ENCODE peak calls at places on chromosome 22, in six cellular contexts. E, I, T, B, D and J are unnamed samples.

GRCh38 chr22:24833881-24834495 is 28.0 kb downstream of the SGSM1 start:
- DNase-seq in B (no peak), E (no peak), T (no peak), D (no peak), I (no peak), J (no peak)

GRCh38 chr22:45542001-45542520 is 39.4 kb downstream of the FBLN1 start:
- DNase-seq in D (no peak), I (no peak), E (no peak), T (no peak), B (no peak), J (no peak)

GRCh38 chr22:37196539-37197450 is 8.7 kb upstream of the C1QTNF6 start:
- DNase-seq in I (peak; percentile 91), T (peak; percentile 79), D (no peak), B (no peak), E (no peak), J (no peak)

GRCh38 chr22:32686354-32686753 is 115.2 kb upstream of the TIMP3 start:
- DNase-seq in I (no peak), B (no peak), D (no peak), E (no peak), T (no peak), J (no peak)

GRCh38 chr22:38353701-38354100 is 36.5 kb upstream of the CSNK1E start:
- DNase-seq in B (no peak), E (no peak), T (no peak), I (no peak), D (peak; percentile 40), J (peak; percentile 78)

GRCh38 chr22:42131562-42131961 is 952 bp upstream of the CYP2D6 start:
- DNase-seq in B (no peak), I (peak; percentile 47), D (peak; percentile 28), T (no peak), E (no peak), J (no peak)

GRCh38 chr22:45818130-45819085 is 146.8 kb downstream of the ATXN10 start:
- DNase-seq in T (peak; percentile 64), B (no peak), E (no peak), D (peak; percentile 35), I (peak; percentile 64), J (peak; percentile 79)

GRCh38 chr22:31872209-31872608 is 72.1 kb upstream of the YWHAH start:
- DNase-seq in D (peak; percentile 69), T (no peak), E (no peak), I (no peak), B (no peak), J (no peak)

GRCh38 chr22:25346859-25347751 is 127.7 kb downstream of the CRYBB2 start:
- DNase-seq in T (no peak), B (no peak), I (no peak), D (no peak), E (no peak), J (no peak)

GRCh38 chr22:45268958-45269844 is 15.5 kb upstream of the UPK3A start:
- DNase-seq in D (peak; percentile 88), T (peak; percentile 81), I (peak; percentile 81), E (peak; percentile 78), B (peak; percentile 75), J (no peak)

GRCh38 chr22:11066458-11067285 is 4461.3 kb upstream of the OR11H1 start:
- DNase-seq in E (peak; percentile 48), B (peak; percentile 34), I (no peak), T (no peak), D (no peak), J (peak; percentile 94)

GRCh38 chr22:43883012-43883661 is 8.7 kb downstream of the PNPLA5 start:
- DNase-seq in T (no peak), I (peak; percentile 36), B (peak; percentile 65), E (peak; percentile 79), D (peak; percentile 96), J (no peak)

GRCh38 chr22:39527481-39527961 is 5.0 kb downstream of the RPS19BP1 start:
- DNase-seq in T (peak; percentile 79), B (no peak), I (no peak), E (no peak), D (peak; percentile 51), J (no peak)

GRCh38 chr22:40031766-40032470 is 37.2 kb downstream of the FAM83F start:
- DNase-seq in D (no peak), I (peak; percentile 45), T (no peak), E (no peak), B (no peak), J (no peak)

GRCh38 chr22:46942816-46943783 is 180.7 kb downstream of the TBC1D22A start:
- DNase-seq in E (no peak), D (no peak), T (peak; percentile 56), I (no peak), B (no peak), J (no peak)

GRCh38 chr22:26563022-26563421 is 26.9 kb downstream of the TPST2 start:
- DNase-seq in I (no peak), E (no peak), D (peak; percentile 49), B (no peak), T (no peak), J (no peak)

GRCh38 chr22:37061611-37062365 is 10.2 kb downstream of the KCTD17 start:
- DNase-seq in B (no peak), D (no peak), T (no peak), E (no peak), I (no peak), J (no peak)

GRCh38 chr22:37498289-37498909 is 12.2 kb upstream of the MFNG start:
- DNase-seq in I (no peak), B (peak; percentile 93), E (peak; percentile 97), D (peak; percentile 92), T (peak; percentile 58), J (no peak)

GRCh38 chr22:26194877-26195276 is 25.6 kb downstream of the SEZ6L start:
- DNase-seq in E (no peak), B (no peak), D (no peak), I (no peak), T (no peak), J (no peak)

GRCh38 chr22:46610345-46610744 is 9.8 kb upstream of the GRAMD4 start:
- DNase-seq in T (no peak), E (no peak), B (no peak), D (no peak), I (no peak), J (no peak)

GRCh38 chr22:49701380-49702067 is 126.1 kb downstream of the BRD1 start:
- DNase-seq in B (no peak), I (no peak), T (no peak), D (peak; percentile 25), E (no peak), J (no peak)

GRCh38 chr22:50523806-50524663 is 1.4 kb downstream of the SCO2 start:
- DNase-seq in I (no peak), T (no peak), B (no peak), E (no peak), D (no peak), J (no peak)

GRCh38 chr22:43885319-43885671 is 6.5 kb downstream of the PNPLA5 start:
- DNase-seq in T (no peak), D (no peak), I (no peak), B (no peak), E (no peak), J (no peak)

GRCh38 chr22:29710922-29711593 is 8.7 kb upstream of the CABP7 start:
- DNase-seq in D (no peak), I (no peak), T (no peak), B (no peak), E (no peak), J (no peak)

GRCh38 chr22:48953103-48953720 is 874.5 kb downstream of the BRD1 start:
- DNase-seq in D (no peak), E (no peak), B (no peak), T (no peak), I (no peak), J (peak; percentile 84)

DNA sequence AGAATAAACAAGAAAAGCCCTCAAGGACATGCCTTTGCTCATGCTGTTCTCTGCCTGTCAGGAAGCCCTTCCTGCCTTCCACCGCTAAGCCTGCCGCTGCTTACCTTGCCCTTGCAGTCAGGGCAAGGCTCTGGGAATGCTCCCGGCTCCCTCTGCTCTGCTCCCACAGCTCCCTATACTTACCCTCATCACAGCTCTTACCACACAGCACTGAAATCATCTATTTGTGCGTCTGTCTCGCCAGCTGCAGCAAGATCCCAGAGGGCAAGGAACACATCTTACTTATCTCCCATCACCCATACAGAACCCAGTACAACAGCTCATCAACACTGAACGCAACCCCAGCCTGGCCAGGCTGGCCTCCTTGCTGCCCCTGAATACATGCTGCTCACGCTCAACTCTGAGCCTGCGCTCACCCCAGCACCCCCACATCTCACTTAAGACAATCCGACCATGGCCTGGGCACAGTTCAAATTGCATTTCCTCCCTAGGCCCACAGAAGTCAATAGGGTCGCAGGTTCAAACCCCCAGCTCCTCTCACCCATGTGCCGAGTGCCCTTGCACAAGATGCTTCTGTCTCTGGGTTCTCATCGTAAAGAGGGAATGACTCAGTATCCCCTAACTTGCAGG is 161.8 kb downstream of the IGLL1 start:
- DNase-seq in I (no peak), B (no peak), E (no peak), T (no peak), D (no peak), J (no peak)
- TF ChIP-seq POLR2AphosphoS5 in I (no peak), B (no peak), E (no peak), T (no peak), D (no peak), J (no peak)

DNA sequence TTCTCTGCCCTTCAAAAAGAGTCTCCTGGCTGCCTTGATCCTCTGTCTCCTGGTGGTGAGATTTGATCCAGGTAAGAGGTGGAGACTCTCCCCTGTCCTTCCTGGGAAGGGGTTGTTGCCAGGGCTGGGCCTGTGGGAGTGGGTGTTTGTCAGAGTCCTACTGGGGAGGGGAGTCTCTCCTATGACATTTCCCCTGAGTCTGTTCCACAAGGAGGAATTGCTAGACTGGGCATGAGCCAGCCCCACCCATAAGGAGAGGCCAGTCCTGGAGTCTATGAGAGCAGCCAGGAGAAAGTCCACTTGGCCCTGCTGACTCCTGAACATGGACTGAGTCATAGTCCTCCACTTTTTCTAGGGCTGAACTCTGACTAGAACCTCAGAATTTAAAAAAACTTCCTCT is 7.4 kb downstream of the PEX26 start:
- DNase-seq in E (no peak), I (no peak), B (no peak), D (no peak), T (no peak), J (no peak)
- TF ChIP-seq POLR2AphosphoS5 in E (no peak), I (no peak), B (no peak), D (no peak), T (no peak), J (no peak)

GRCh38 chr22:27868738-27869282 is 50.2 kb downstream of the PITPNB start:
- DNase-seq in T (no peak), I (no peak), D (no peak), E (no peak), B (no peak), J (no peak)

GRCh38 chr22:27867958-27868737 is 50.9 kb downstream of the PITPNB start:
- DNase-seq in E (no peak), T (no peak), I (no peak), D (no peak), B (no peak), J (no peak)

GRCh38 chr22:27867114-27867957 is 51.7 kb downstream of the PITPNB start:
- DNase-seq in E (no peak), D (no peak), I (no peak), T (no peak), B (no peak), J (no peak)

GRCh38 chr22:27863556-27863955 is 55.5 kb downstream of the PITPNB start:
- DNase-seq in D (no peak), T (no peak), E (no peak), I (no peak), B (no peak), J (no peak)

GRCh38 chr22:27866136-27867091 is 52.6 kb downstream of the PITPNB start:
- DNase-seq in E (no peak), D (no peak), I (no peak), T (no peak), B (no peak), J (no peak)
- TF ChIP-seq POLR2AphosphoS5 in E (no peak), D (no peak), I (no peak), T (no peak), B (no peak), J (no peak)

GRCh38 chr22:34437140-34437539 is 516.9 kb upstream of the LARGE1 start:
- DNase-seq in I (no peak), D (no peak), E (no peak), B (no peak), T (no peak), J (no peak)
- TF ChIP-seq POLR2AphosphoS5 in I (no peak), D (no peak), E (no peak), B (no peak), T (no peak), J (no peak)